ENCODE peak calls at places on chromosome 10, in ten cellular contexts. One of them, this sample, is unnamed.

GRCh38 chr10:34360984-34361383 is 454.1 kb downstream of the PARD3 start:
- DNase-seq in body of pancreas: no peak
- DNase-seq in GM23248: no peak
- DNase-seq in T-helper 2 cell: no peak
- DNase-seq in B cell: no peak
- DNase-seq in HuH-7.5: no peak
- DNase-seq in HTR-8/SVneo: no peak
- DNase-seq in endothelial cell: no peak
- DNase-seq in LoVo: no peak
- DNase-seq in GM10248: no peak
- DNase-seq in this sample: no peak

GRCh38 chr10:33307835-33308234 is 26.6 kb downstream of the NRP1 start:
- DNase-seq in body of pancreas: no peak
- DNase-seq in GM23248: no peak
- DNase-seq in T-helper 2 cell: no peak
- DNase-seq in B cell: no peak
- DNase-seq in HuH-7.5: no peak
- DNase-seq in HTR-8/SVneo: no peak
- DNase-seq in endothelial cell: no peak
- DNase-seq in LoVo: no peak
- DNase-seq in GM10248: no peak
- DNase-seq in this sample: no peak

GRCh38 chr10:80447618-80448190 is 6.4 kb upstream of the TSPAN14 start:
- DNase-seq in body of pancreas: no peak
- DNase-seq in GM23248: no peak
- DNase-seq in T-helper 2 cell: no peak
- DNase-seq in B cell: no peak
- DNase-seq in HuH-7.5: no peak
- DNase-seq in HTR-8/SVneo: no peak
- DNase-seq in endothelial cell: no peak
- DNase-seq in LoVo: no peak
- DNase-seq in GM10248: no peak
- DNase-seq in this sample: no peak

GRCh38 chr10:78769526-78769925 is 299.2 kb upstream of the ZMIZ1 start:
- DNase-seq in body of pancreas: no peak
- DNase-seq in GM23248: no peak
- DNase-seq in T-helper 2 cell: no peak
- DNase-seq in B cell: no peak
- DNase-seq in HuH-7.5: no peak
- DNase-seq in HTR-8/SVneo: no peak
- DNase-seq in endothelial cell: no peak
- DNase-seq in LoVo: no peak
- DNase-seq in GM10248: no peak
- DNase-seq in this sample: no peak

GRCh38 chr10:43258032-43258921 is 8.6 kb downstream of the RASGEF1A start:
- DNase-seq in body of pancreas: no peak
- DNase-seq in GM23248: no peak
- DNase-seq in T-helper 2 cell: no peak
- DNase-seq in B cell: no peak
- DNase-seq in HuH-7.5: no peak
- DNase-seq in HTR-8/SVneo: no peak
- DNase-seq in endothelial cell: no peak
- DNase-seq in LoVo: no peak
- DNase-seq in GM10248: no peak
- DNase-seq in this sample: no peak

GRCh38 chr10:18271481-18271880 is 131.3 kb downstream of the CACNB2 start:
- DNase-seq in body of pancreas: no peak
- DNase-seq in GM23248: no peak
- DNase-seq in T-helper 2 cell: no peak
- DNase-seq in B cell: no peak
- DNase-seq in HuH-7.5: no peak
- DNase-seq in HTR-8/SVneo: no peak
- DNase-seq in endothelial cell: no peak
- DNase-seq in LoVo: no peak
- DNase-seq in GM10248: no peak
- DNase-seq in this sample: no peak

GRCh38 chr10:92850186-92850585 is 1.9 kb downstream of the EXOC6 start:
- DNase-seq in body of pancreas: no peak
- DNase-seq in GM23248: peak; percentile 16
- DNase-seq in T-helper 2 cell: no peak
- DNase-seq in B cell: no peak
- DNase-seq in HuH-7.5: no peak
- DNase-seq in HTR-8/SVneo: no peak
- DNase-seq in endothelial cell: no peak
- DNase-seq in LoVo: no peak
- DNase-seq in GM10248: no peak
- DNase-seq in this sample: no peak

GRCh38 chr10:131514454-131514853 is 202.9 kb upstream of the TCERG1L start:
- DNase-seq in body of pancreas: no peak
- DNase-seq in GM23248: peak; percentile 91
- DNase-seq in T-helper 2 cell: no peak
- DNase-seq in B cell: no peak
- DNase-seq in HuH-7.5: no peak
- DNase-seq in HTR-8/SVneo: no peak
- DNase-seq in endothelial cell: no peak
- DNase-seq in LoVo: peak; percentile 29
- DNase-seq in GM10248: no peak
- DNase-seq in this sample: peak; percentile 68

GRCh38 chr10:133214468-133215410 is 15.3 kb upstream of the UTF1 start:
- DNase-seq in body of pancreas: no peak
- DNase-seq in GM23248: no peak
- DNase-seq in T-helper 2 cell: no peak
- DNase-seq in B cell: no peak
- DNase-seq in HuH-7.5: no peak
- DNase-seq in HTR-8/SVneo: no peak
- DNase-seq in endothelial cell: no peak
- DNase-seq in LoVo: no peak
- DNase-seq in GM10248: no peak
- DNase-seq in this sample: no peak

This sample was measured in Caki2.